ENCODE peak calls at places on chromosomes 5 and 9, in four cellular contexts. A, W, R and O are unnamed samples.

GRCh38 chr9:106648799-106649198 is 214.2 kb upstream of the ZNF462 start:
- DNase-seq in A (peak), W (peak), R (no peak), O (peak)

GRCh38 chr5:176650354-176650884 is 3.1 kb downstream of the TSPAN17 start:
- DNase-seq in A (no peak), W (no peak), R (no peak), O (no peak)

GRCh38 chr5:53739111-53739510 is 178.7 kb downstream of the NDUFS4 start:
- DNase-seq in A (no peak), W (no peak), R (no peak), O (no peak)

GRCh38 chr9:8718121-8718725 is 918.6 kb upstream of the DMAC1 start:
- DNase-seq in A (no peak), W (peak), R (no peak), O (no peak)

GRCh38 chr5:141560141-141560540 is 58.7 kb downstream of the DIAPH1 start:
- DNase-seq in A (no peak), W (no peak), R (no peak), O (peak)

GRCh38 chr5:6649186-6649585 is 15.9 kb downstream of the SRD5A1 start:
- DNase-seq in A (no peak), W (no peak), R (no peak), O (no peak)

GRCh38 chr5:34660444-34660843 is 4.3 kb downstream of the RAI14 start:
- DNase-seq in A (no peak), W (peak), R (no peak), O (no peak)

GRCh38 chr5:160287378-160288051 is 24.8 kb downstream of the CCNJL start:
- DNase-seq in A (peak), W (no peak), R (no peak), O (peak)

GRCh38 chr5:38329132-38329715 is 70.9 kb downstream of the EGFLAM start:
- DNase-seq in A (peak), W (peak), R (no peak), O (no peak)

GRCh38 chr5:120765189-120765588 is 301.1 kb downstream of the PRR16 start:
- DNase-seq in A (no peak), W (peak), R (no peak), O (no peak)

GRCh38 chr9:21286099-21286498 is 19.0 kb downstream of the IFNA5 start:
- DNase-seq in A (no peak), W (no peak), R (no peak), O (no peak)

GRCh38 chr5:10518352-10518751 is 45.5 kb upstream of the ANKRD33B start:
- DNase-seq in A (no peak), W (peak), R (no peak), O (no peak)

GRCh38 chr9:136773386-136774044 is 9.2 kb upstream of the LCN15 start:
- DNase-seq in A (no peak), W (no peak), R (peak), O (peak)

GRCh38 chr9:134882204-134882785 is 1.7 kb downstream of the FCN2 start:
- DNase-seq in A (no peak), W (no peak), R (no peak), O (no peak)

GRCh38 chr9:129400971-129401622 is 219.8 kb downstream of the C9orf50 start:
- DNase-seq in A (no peak), W (no peak), R (no peak), O (no peak)

GRCh38 chr9:92607088-92607487 is 62.8 kb downstream of the IPPK start:
- DNase-seq in A (no peak), W (peak), R (no peak), O (peak)

GRCh38 chr5:151285683-151286082 is 17.9 kb downstream of the SLC36A3 start:
- DNase-seq in A (no peak), W (no peak), R (no peak), O (no peak)

GRCh38 chr9:20854444-20854843 is 170.4 kb downstream of the FOCAD start:
- DNase-seq in A (no peak), W (peak), R (no peak), O (no peak)

GRCh38 chr9:130267930-130268329 is 2.4 kb downstream of the HMCN2 start:
- DNase-seq in A (no peak), W (no peak), R (no peak), O (no peak)

GRCh38 chr5:20213803-20214202 is 225.8 kb upstream of the CDH18 start:
- DNase-seq in A (no peak), W (no peak), R (no peak), O (no peak)

GRCh38 chr5:66814146-66814991 is 218.2 kb downstream of the MAST4 start:
- DNase-seq in A (peak), W (peak), R (peak), O (peak)

GRCh38 chr5:80109549-80110478 is 74.7 kb downstream of the THBS4 start:
- DNase-seq in A (no peak), W (no peak), R (no peak), O (no peak)

GRCh38 chr5:83035373-83036170 is 41.6 kb downstream of the TMEM167A start:
- DNase-seq in A (no peak), W (peak), R (no peak), O (peak)

GRCh38 chr9:20302229-20302628 is 320.1 kb downstream of the MLLT3 start:
- DNase-seq in A (no peak), W (no peak), R (no peak), O (no peak)

GRCh38 chr5:109164001-109164400 is 245.8 kb downstream of the PJA2 start:
- DNase-seq in A (no peak), W (no peak), R (no peak), O (no peak)

GRCh38 chr5:129460951-129461815 is 1.1 kb downstream of the ADAMTS19 start:
- DNase-seq in A (no peak), W (no peak), R (peak), O (no peak)

GRCh38 chr9:135525241-135526088 is 4.2 kb downstream of the LCN1 start:
- DNase-seq in A (no peak), W (no peak), R (no peak), O (no peak)

GRCh38 chr9:86072393-86073016 is 26.9 kb downstream of the GOLM1 start:
- DNase-seq in A (no peak), W (peak), R (no peak), O (no peak)

GRCh38 chr5:39419830-39420229 is 5.0 kb downstream of the DAB2 start:
- DNase-seq in A (no peak), W (no peak), R (no peak), O (no peak)

GRCh38 chr5:124888050-124888506 is 141.6 kb upstream of the ZNF608 start:
- DNase-seq in A (no peak), W (no peak), R (no peak), O (no peak)

GRCh38 chr9:30410273-30410672 is 1974.2 kb upstream of the ACO1 start:
- DNase-seq in A (no peak), W (no peak), R (no peak), O (no peak)

GRCh38 chr5:73454379-73455036 is 5.9 kb upstream of the FOXD1 start:
- DNase-seq in A (no peak), W (no peak), R (peak), O (peak)